ENCODE peak calls at places on chromosomes 6 and 20, in nine cellular contexts. One of them, this sample, is unnamed.

GRCh38 chr20:5078399-5078958 is 41.3 kb downstream of the PCNA start:
- DNase-seq in IMR-90: peak; percentile 66
- DNase-seq in HCT116: no peak
- DNase-seq in ovary: peak; percentile 19
- DNase-seq in A549: peak; percentile 60
- DNase-seq in RWPE2: no peak
- DNase-seq in left ventricle myocardium inferior: peak; percentile 43
- DNase-seq in BE2C: no peak
- DNase-seq in CD4-positive, CD25-positive, alpha-beta regulatory T cell: peak; percentile 77
- DNase-seq in this sample: peak; percentile 62

GRCh38 chr6:35089935-35090505 is 51.1 kb downstream of the TCP11 start:
- DNase-seq in IMR-90: peak; percentile 83
- DNase-seq in HCT116: no peak
- DNase-seq in ovary: peak; percentile 41
- DNase-seq in A549: no peak
- DNase-seq in RWPE2: no peak
- DNase-seq in left ventricle myocardium inferior: no peak
- DNase-seq in BE2C: no peak
- DNase-seq in CD4-positive, CD25-positive, alpha-beta regulatory T cell: no peak
- DNase-seq in this sample: no peak

GRCh38 chr20:672975-673604 is 2.5 kb downstream of the SCRT2 start:
- DNase-seq in IMR-90: no peak
- DNase-seq in HCT116: no peak
- DNase-seq in ovary: no peak
- DNase-seq in A549: peak; percentile 65
- DNase-seq in RWPE2: no peak
- DNase-seq in left ventricle myocardium inferior: no peak
- DNase-seq in BE2C: no peak
- DNase-seq in CD4-positive, CD25-positive, alpha-beta regulatory T cell: no peak
- DNase-seq in this sample: no peak

GRCh38 chr20:48682529-48683385 is 145.0 kb downstream of the PREX1 start:
- DNase-seq in IMR-90: peak; percentile 92
- DNase-seq in HCT116: no peak
- DNase-seq in ovary: peak; percentile 90
- DNase-seq in A549: no peak
- DNase-seq in RWPE2: no peak
- DNase-seq in left ventricle myocardium inferior: peak; percentile 89
- DNase-seq in BE2C: peak; percentile 97
- DNase-seq in CD4-positive, CD25-positive, alpha-beta regulatory T cell: no peak
- DNase-seq in this sample: peak; percentile 74

GRCh38 chr6:28351087-28351486 is 1.3 kb downstream of the ZKSCAN3 start:
- DNase-seq in IMR-90: no peak
- DNase-seq in HCT116: no peak
- DNase-seq in ovary: no peak
- DNase-seq in A549: no peak
- DNase-seq in RWPE2: no peak
- DNase-seq in left ventricle myocardium inferior: no peak
- DNase-seq in BE2C: no peak
- DNase-seq in CD4-positive, CD25-positive, alpha-beta regulatory T cell: no peak
- DNase-seq in this sample: no peak

GRCh38 chr20:11654766-11655165 is 262.9 kb upstream of the BTBD3 start:
- DNase-seq in IMR-90: no peak
- DNase-seq in HCT116: no peak
- DNase-seq in ovary: no peak
- DNase-seq in A549: no peak
- DNase-seq in RWPE2: no peak
- DNase-seq in left ventricle myocardium inferior: no peak
- DNase-seq in BE2C: no peak
- DNase-seq in CD4-positive, CD25-positive, alpha-beta regulatory T cell: no peak
- DNase-seq in this sample: no peak

GRCh38 chr6:111706841-111707391 is 101.2 kb upstream of the TRAF3IP2 start:
- DNase-seq in IMR-90: no peak
- DNase-seq in HCT116: no peak
- DNase-seq in ovary: no peak
- DNase-seq in A549: no peak
- DNase-seq in RWPE2: no peak
- DNase-seq in left ventricle myocardium inferior: no peak
- DNase-seq in BE2C: no peak
- DNase-seq in CD4-positive, CD25-positive, alpha-beta regulatory T cell: no peak
- DNase-seq in this sample: no peak

GRCh38 chr6:3653528-3654070 is 97.9 kb downstream of the PXDC1 start:
- DNase-seq in IMR-90: no peak
- DNase-seq in HCT116: no peak
- DNase-seq in ovary: no peak
- DNase-seq in A549: no peak
- DNase-seq in RWPE2: no peak
- DNase-seq in left ventricle myocardium inferior: no peak
- DNase-seq in BE2C: no peak
- DNase-seq in CD4-positive, CD25-positive, alpha-beta regulatory T cell: no peak
- DNase-seq in this sample: no peak

GRCh38 chr6:10248378-10248843 is 166.5 kb downstream of the TFAP2A start:
- DNase-seq in IMR-90: peak; percentile 2
- DNase-seq in HCT116: no peak
- DNase-seq in ovary: no peak
- DNase-seq in A549: no peak
- DNase-seq in RWPE2: no peak
- DNase-seq in left ventricle myocardium inferior: no peak
- DNase-seq in BE2C: no peak
- DNase-seq in CD4-positive, CD25-positive, alpha-beta regulatory T cell: no peak
- DNase-seq in this sample: no peak

GRCh38 chr6:151440930-151441329 is 11.0 kb downstream of the RMND1 start:
- DNase-seq in IMR-90: peak; percentile 50
- DNase-seq in HCT116: no peak
- DNase-seq in ovary: no peak
- DNase-seq in A549: no peak
- DNase-seq in RWPE2: no peak
- DNase-seq in left ventricle myocardium inferior: no peak
- DNase-seq in BE2C: no peak
- DNase-seq in CD4-positive, CD25-positive, alpha-beta regulatory T cell: peak; percentile 51
- DNase-seq in this sample: no peak

GRCh38 chr20:61705909-61706308 is 359.8 kb downstream of the TAF4 start:
- DNase-seq in IMR-90: no peak
- DNase-seq in HCT116: no peak
- DNase-seq in ovary: no peak
- DNase-seq in A549: no peak
- DNase-seq in RWPE2: no peak
- DNase-seq in left ventricle myocardium inferior: no peak
- DNase-seq in BE2C: no peak
- DNase-seq in CD4-positive, CD25-positive, alpha-beta regulatory T cell: no peak
- DNase-seq in this sample: no peak

GRCh38 chr6:10850728-10851127 is 12.4 kb upstream of the MAK start:
- DNase-seq in IMR-90: no peak
- DNase-seq in HCT116: no peak
- DNase-seq in ovary: no peak
- DNase-seq in A549: no peak
- DNase-seq in RWPE2: no peak
- DNase-seq in left ventricle myocardium inferior: no peak
- DNase-seq in BE2C: no peak
- DNase-seq in CD4-positive, CD25-positive, alpha-beta regulatory T cell: no peak
- DNase-seq in this sample: no peak

GRCh38 chr6:31727034-31727716 is 1.9 kb downstream of the DDAH2 start:
- DNase-seq in IMR-90: no peak
- DNase-seq in HCT116: no peak
- DNase-seq in ovary: no peak
- DNase-seq in A549: no peak
- DNase-seq in RWPE2: no peak
- DNase-seq in left ventricle myocardium inferior: no peak
- DNase-seq in BE2C: no peak
- DNase-seq in CD4-positive, CD25-positive, alpha-beta regulatory T cell: no peak
- DNase-seq in this sample: no peak

GRCh38 chr6:106520711-106521367 is 108.5 kb downstream of the RTN4IP1 start:
- DNase-seq in IMR-90: no peak
- DNase-seq in HCT116: no peak
- DNase-seq in ovary: no peak
- DNase-seq in A549: no peak
- DNase-seq in RWPE2: no peak
- DNase-seq in left ventricle myocardium inferior: no peak
- DNase-seq in BE2C: no peak
- DNase-seq in CD4-positive, CD25-positive, alpha-beta regulatory T cell: peak; percentile 92
- DNase-seq in this sample: no peak

GRCh38 chr6:3393796-3394195 is 63.1 kb downstream of the SLC22A23 start:
- DNase-seq in IMR-90: no peak
- DNase-seq in HCT116: no peak
- DNase-seq in ovary: no peak
- DNase-seq in A549: no peak
- DNase-seq in RWPE2: no peak
- DNase-seq in left ventricle myocardium inferior: no peak
- DNase-seq in BE2C: no peak
- DNase-seq in CD4-positive, CD25-positive, alpha-beta regulatory T cell: no peak
- DNase-seq in this sample: no peak

GRCh38 chr6:125294036-125294435 is 7.7 kb downstream of the HDDC2 start:
- DNase-seq in IMR-90: no peak
- DNase-seq in HCT116: no peak
- DNase-seq in ovary: no peak
- DNase-seq in A549: no peak
- DNase-seq in RWPE2: no peak
- DNase-seq in left ventricle myocardium inferior: no peak
- DNase-seq in BE2C: no peak
- DNase-seq in CD4-positive, CD25-positive, alpha-beta regulatory T cell: no peak
- DNase-seq in this sample: no peak

GRCh38 chr6:57142178-57142525 is 30.0 kb upstream of the BAG2 start:
- DNase-seq in IMR-90: no peak
- DNase-seq in HCT116: no peak
- DNase-seq in ovary: no peak
- DNase-seq in A549: no peak
- DNase-seq in RWPE2: no peak
- DNase-seq in left ventricle myocardium inferior: no peak
- DNase-seq in BE2C: no peak
- DNase-seq in CD4-positive, CD25-positive, alpha-beta regulatory T cell: no peak
- DNase-seq in this sample: no peak

GRCh38 chr6:145506554-145506953 is 228.8 kb downstream of the EPM2A start:
- DNase-seq in IMR-90: no peak
- DNase-seq in HCT116: no peak
- DNase-seq in ovary: no peak
- DNase-seq in A549: no peak
- DNase-seq in RWPE2: no peak
- DNase-seq in left ventricle myocardium inferior: no peak
- DNase-seq in BE2C: no peak
- DNase-seq in CD4-positive, CD25-positive, alpha-beta regulatory T cell: no peak
- DNase-seq in this sample: peak; percentile 72

GRCh38 chr6:54238407-54238806 is 69.8 kb upstream of the TINAG start:
- DNase-seq in IMR-90: peak; percentile 39
- DNase-seq in HCT116: no peak
- DNase-seq in ovary: no peak
- DNase-seq in A549: no peak
- DNase-seq in RWPE2: no peak
- DNase-seq in left ventricle myocardium inferior: no peak
- DNase-seq in BE2C: no peak
- DNase-seq in CD4-positive, CD25-positive, alpha-beta regulatory T cell: no peak
- DNase-seq in this sample: no peak

GRCh38 chr6:49553353-49553752 is 2.9 kb downstream of the C6orf141 start:
- DNase-seq in IMR-90: peak; percentile 1
- DNase-seq in HCT116: peak; percentile 63
- DNase-seq in ovary: no peak
- DNase-seq in A549: no peak
- DNase-seq in RWPE2: no peak
- DNase-seq in left ventricle myocardium inferior: no peak
- DNase-seq in BE2C: no peak
- DNase-seq in CD4-positive, CD25-positive, alpha-beta regulatory T cell: no peak
- DNase-seq in this sample: no peak

GRCh38 chr20:59955131-59955796 is 3.0 kb upstream of the CDH26 start:
- DNase-seq in IMR-90: no peak
- DNase-seq in HCT116: peak; percentile 12
- DNase-seq in ovary: no peak
- DNase-seq in A549: peak; percentile 40
- DNase-seq in RWPE2: no peak
- DNase-seq in left ventricle myocardium inferior: no peak
- DNase-seq in BE2C: no peak
- DNase-seq in CD4-positive, CD25-positive, alpha-beta regulatory T cell: no peak
- DNase-seq in this sample: peak; percentile 57

GRCh38 chr6:170135821-170136471 is 154.9 kb downstream of the DLL1 start:
- DNase-seq in IMR-90: no peak
- DNase-seq in HCT116: no peak
- DNase-seq in ovary: no peak
- DNase-seq in A549: no peak
- DNase-seq in RWPE2: peak; percentile 54
- DNase-seq in left ventricle myocardium inferior: no peak
- DNase-seq in BE2C: no peak
- DNase-seq in CD4-positive, CD25-positive, alpha-beta regulatory T cell: no peak
- DNase-seq in this sample: peak; percentile 55

DNA sequence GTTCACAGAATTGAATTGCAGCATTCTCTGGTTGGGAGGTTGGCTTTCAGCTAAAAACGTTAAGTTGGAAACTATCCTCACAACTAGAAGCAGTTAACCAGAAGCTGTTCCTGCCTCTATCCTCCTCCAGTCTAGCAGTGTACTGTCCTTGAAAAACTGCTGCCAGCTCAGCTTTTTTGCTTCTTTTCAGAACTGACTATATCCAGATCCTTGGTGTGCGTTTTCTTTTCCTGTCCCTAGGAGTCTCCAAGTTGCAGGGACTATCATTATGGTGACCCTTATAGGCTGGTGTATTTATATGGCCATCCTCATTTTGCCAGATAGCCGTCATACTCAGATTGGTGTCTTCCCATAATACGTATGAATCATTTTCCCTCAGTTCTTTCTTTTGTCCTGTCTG is 5.5 kb downstream of the ITCH start:
- DNase-seq in IMR-90: no peak
- DNase-seq in HCT116: no peak
- DNase-seq in ovary: peak; percentile 33
- DNase-seq in A549: no peak
- DNase-seq in RWPE2: peak; percentile 14
- DNase-seq in left ventricle myocardium inferior: no peak
- DNase-seq in BE2C: no peak
- DNase-seq in CD4-positive, CD25-positive, alpha-beta regulatory T cell: no peak
- DNase-seq in this sample: no peak
- H3K4me3 ChIP-seq in IMR-90: no peak overlapping the region
- H3K4me3 ChIP-seq in HCT116: no peak overlapping the region
- H3K4me3 ChIP-seq in ovary: no peak overlapping the region
- H3K4me3 ChIP-seq in A549: no peak overlapping the region
- H3K4me3 ChIP-seq in RWPE2: no peak overlapping the region
- H3K4me3 ChIP-seq in left ventricle myocardium inferior: no peak overlapping the region
- H3K4me3 ChIP-seq in BE2C: no peak overlapping the region
- H3K4me3 ChIP-seq in CD4-positive, CD25-positive, alpha-beta regulatory T cell: peak overlapping the region; percentile 24
- H3K4me3 ChIP-seq in this sample: no peak overlapping the region

GRCh38 chr20:29874476-29875202 is 1382.8 kb upstream of the DEFB115 start:
- DNase-seq in IMR-90: no peak
- DNase-seq in HCT116: no peak
- DNase-seq in ovary: no peak
- DNase-seq in A549: no peak
- DNase-seq in RWPE2: peak; percentile 68
- DNase-seq in left ventricle myocardium inferior: no peak
- DNase-seq in BE2C: no peak
- DNase-seq in CD4-positive, CD25-positive, alpha-beta regulatory T cell: no peak
- DNase-seq in this sample: no peak
- H3K9me3 ChIP-seq in IMR-90: peaks cover 43% of the 10 kb centered on the region
- H3K9me3 ChIP-seq in HCT116: no peaks in the 10 kb centered on the region
- H3K9me3 ChIP-seq in ovary: no peaks in the 10 kb centered on the region
- H3K9me3 ChIP-seq in A549: peaks cover 6% of the 10 kb centered on the region
- H3K9me3 ChIP-seq in RWPE2: peaks cover 4% of the 10 kb centered on the region
- H3K9me3 ChIP-seq in left ventricle myocardium inferior: peaks cover 56% of the 10 kb centered on the region
- H3K9me3 ChIP-seq in BE2C: no peaks in the 10 kb centered on the region
- H3K9me3 ChIP-seq in CD4-positive, CD25-positive, alpha-beta regulatory T cell: peaks cover 46% of the 10 kb centered on the region
- H3K9me3 ChIP-seq in this sample: no peaks in the 10 kb centered on the region

GRCh38 chr6:21121737-21122136 is 471.8 kb upstream of the SOX4 start:
- DNase-seq in IMR-90: no peak
- DNase-seq in HCT116: no peak
- DNase-seq in ovary: no peak
- DNase-seq in A549: no peak
- DNase-seq in RWPE2: no peak
- DNase-seq in left ventricle myocardium inferior: no peak
- DNase-seq in BE2C: no peak
- DNase-seq in CD4-positive, CD25-positive, alpha-beta regulatory T cell: no peak
- DNase-seq in this sample: no peak
- H3K4me3 ChIP-seq in IMR-90: no peak overlapping the region
- H3K4me3 ChIP-seq in HCT116: no peak overlapping the region
- H3K4me3 ChIP-seq in ovary: no peak overlapping the region
- H3K4me3 ChIP-seq in A549: no peak overlapping the region
- H3K4me3 ChIP-seq in RWPE2: no peak overlapping the region
- H3K4me3 ChIP-seq in left ventricle myocardium inferior: no peak overlapping the region
- H3K4me3 ChIP-seq in BE2C: no peak overlapping the region
- H3K4me3 ChIP-seq in CD4-positive, CD25-positive, alpha-beta regulatory T cell: no peak overlapping the region
- H3K4me3 ChIP-seq in this sample: no peak overlapping the region

GRCh38 chr20:30491016-30491415 is 766.4 kb upstream of the DEFB115 start:
- DNase-seq in IMR-90: no peak
- DNase-seq in HCT116: no peak
- DNase-seq in ovary: no peak
- DNase-seq in A549: no peak
- DNase-seq in RWPE2: no peak
- DNase-seq in left ventricle myocardium inferior: no peak
- DNase-seq in BE2C: no peak
- DNase-seq in CD4-positive, CD25-positive, alpha-beta regulatory T cell: no peak
- DNase-seq in this sample: no peak
- H3K9me3 ChIP-seq in IMR-90: peaks cover 18% of the 10 kb centered on the region
- H3K9me3 ChIP-seq in HCT116: no peaks in the 10 kb centered on the region
- H3K9me3 ChIP-seq in ovary: no peaks in the 10 kb centered on the region
- H3K9me3 ChIP-seq in A549: no peaks in the 10 kb centered on the region
- H3K9me3 ChIP-seq in RWPE2: peaks cover 25% of the 10 kb centered on the region
- H3K9me3 ChIP-seq in left ventricle myocardium inferior: peaks cover 27% of the 10 kb centered on the region
- H3K9me3 ChIP-seq in BE2C: no peaks in the 10 kb centered on the region
- H3K9me3 ChIP-seq in CD4-positive, CD25-positive, alpha-beta regulatory T cell: peaks cover 18% of the 10 kb centered on the region
- H3K9me3 ChIP-seq in this sample: no peaks in the 10 kb centered on the region